ENCODE peak calls at places on chromosomes 5 and 9, in nine cellular contexts. One of them, this sample, is unnamed. For H3K9me3, the result is how much of the 10 kb centered on the place peaks cover.

GRCh38 chr5:117161718-117162386 is 587.2 kb upstream of the SEMA6A start:
- DNase-seq in body of pancreas: no peak
- DNase-seq in tibial artery: no peak
- DNase-seq in pancreas: no peak
- DNase-seq in mucosa of descending colon: no peak
- DNase-seq in tibial nerve: no peak
- DNase-seq in ovary: no peak
- DNase-seq in AG04450: no peak
- DNase-seq in spleen: no peak
- DNase-seq in this sample: no peak

GRCh38 chr5:136129445-136129844 is 3.2 kb upstream of the SMAD5 start:
- DNase-seq in body of pancreas: no peak
- DNase-seq in tibial artery: no peak
- DNase-seq in pancreas: no peak
- DNase-seq in mucosa of descending colon: no peak
- DNase-seq in tibial nerve: no peak
- DNase-seq in ovary: no peak
- DNase-seq in AG04450: no peak
- DNase-seq in spleen: no peak
- DNase-seq in this sample: no peak

GRCh38 chr5:139668064-139668880 is 20.1 kb downstream of the CXXC5 start:
- DNase-seq in body of pancreas: no peak
- DNase-seq in tibial artery: no peak
- DNase-seq in pancreas: peak
- DNase-seq in mucosa of descending colon: no peak
- DNase-seq in tibial nerve: no peak
- DNase-seq in ovary: no peak
- DNase-seq in AG04450: no peak
- DNase-seq in spleen: peak
- DNase-seq in this sample: peak

GRCh38 chr5:8884029-8884428 is 661.8 kb downstream of the SEMA5A start:
- DNase-seq in body of pancreas: no peak
- DNase-seq in tibial artery: no peak
- DNase-seq in pancreas: no peak
- DNase-seq in mucosa of descending colon: no peak
- DNase-seq in tibial nerve: no peak
- DNase-seq in ovary: no peak
- DNase-seq in AG04450: no peak
- DNase-seq in spleen: no peak
- DNase-seq in this sample: no peak

GRCh38 chr5:166430491-166431319 is 1860.7 kb upstream of the WWC1 start:
- DNase-seq in body of pancreas: no peak
- DNase-seq in tibial artery: no peak
- DNase-seq in pancreas: no peak
- DNase-seq in mucosa of descending colon: no peak
- DNase-seq in tibial nerve: no peak
- DNase-seq in ovary: no peak
- DNase-seq in AG04450: no peak
- DNase-seq in spleen: no peak
- DNase-seq in this sample: no peak

GRCh38 chr5:141686648-141687416 is 4.8 kb upstream of the ARAP3 start:
- DNase-seq in body of pancreas: no peak
- DNase-seq in tibial artery: no peak
- DNase-seq in pancreas: no peak
- DNase-seq in mucosa of descending colon: no peak
- DNase-seq in tibial nerve: no peak
- DNase-seq in ovary: no peak
- DNase-seq in AG04450: no peak
- DNase-seq in spleen: peak
- DNase-seq in this sample: no peak

GRCh38 chr9:92664394-92665152 is 5.4 kb downstream of the IPPK start:
- DNase-seq in body of pancreas: no peak
- DNase-seq in tibial artery: no peak
- DNase-seq in pancreas: no peak
- DNase-seq in mucosa of descending colon: no peak
- DNase-seq in tibial nerve: no peak
- DNase-seq in ovary: no peak
- DNase-seq in AG04450: no peak
- DNase-seq in spleen: peak
- DNase-seq in this sample: no peak

GRCh38 chr9:127176631-127177030 is 54.2 kb upstream of the ANGPTL2 start:
- DNase-seq in body of pancreas: no peak
- DNase-seq in tibial artery: no peak
- DNase-seq in pancreas: no peak
- DNase-seq in mucosa of descending colon: no peak
- DNase-seq in tibial nerve: no peak
- DNase-seq in ovary: peak
- DNase-seq in AG04450: no peak
- DNase-seq in spleen: no peak
- DNase-seq in this sample: no peak

GRCh38 chr9:128005938-128006337 is 25.1 kb upstream of the EEIG1 start:
- DNase-seq in body of pancreas: no peak
- DNase-seq in tibial artery: no peak
- DNase-seq in pancreas: no peak
- DNase-seq in mucosa of descending colon: no peak
- DNase-seq in tibial nerve: no peak
- DNase-seq in ovary: peak
- DNase-seq in AG04450: no peak
- DNase-seq in spleen: peak
- DNase-seq in this sample: peak

GRCh38 chr5:431001-431710 is 11.8 kb upstream of the EXOC3 start:
- DNase-seq in body of pancreas: no peak
- DNase-seq in tibial artery: no peak
- DNase-seq in pancreas: peak
- DNase-seq in mucosa of descending colon: peak
- DNase-seq in tibial nerve: no peak
- DNase-seq in ovary: no peak
- DNase-seq in AG04450: no peak
- DNase-seq in spleen: peak
- DNase-seq in this sample: peak

GRCh38 chr9:88829276-88829675 is 162.0 kb upstream of the S1PR3 start:
- DNase-seq in body of pancreas: no peak
- DNase-seq in tibial artery: no peak
- DNase-seq in pancreas: no peak
- DNase-seq in mucosa of descending colon: no peak
- DNase-seq in tibial nerve: no peak
- DNase-seq in ovary: no peak
- DNase-seq in AG04450: no peak
- DNase-seq in spleen: no peak
- DNase-seq in this sample: no peak

GRCh38 chr5:158970569-158971014 is 129.1 kb downstream of the EBF1 start:
- DNase-seq in body of pancreas: no peak
- DNase-seq in tibial artery: no peak
- DNase-seq in pancreas: no peak
- DNase-seq in mucosa of descending colon: no peak
- DNase-seq in tibial nerve: no peak
- DNase-seq in ovary: no peak
- DNase-seq in AG04450: no peak
- DNase-seq in spleen: no peak
- DNase-seq in this sample: no peak

GRCh38 chr5:56278267-56278826 is 45.2 kb upstream of the ANKRD55 start:
- DNase-seq in body of pancreas: no peak
- DNase-seq in tibial artery: no peak
- DNase-seq in pancreas: no peak
- DNase-seq in mucosa of descending colon: no peak
- DNase-seq in tibial nerve: no peak
- DNase-seq in ovary: peak
- DNase-seq in AG04450: peak
- DNase-seq in spleen: no peak
- DNase-seq in this sample: no peak

GRCh38 chr5:74275204-74275992 is 365.1 kb downstream of the ENC1 start:
- DNase-seq in body of pancreas: no peak
- DNase-seq in tibial artery: no peak
- DNase-seq in pancreas: no peak
- DNase-seq in mucosa of descending colon: no peak
- DNase-seq in tibial nerve: no peak
- DNase-seq in ovary: no peak
- DNase-seq in AG04450: no peak
- DNase-seq in spleen: no peak
- DNase-seq in this sample: no peak

GRCh38 chr9:91421022-91421765 is 2.4 kb downstream of the NFIL3 start:
- DNase-seq in body of pancreas: peak
- DNase-seq in tibial artery: no peak
- DNase-seq in pancreas: peak
- DNase-seq in mucosa of descending colon: peak
- DNase-seq in tibial nerve: no peak
- DNase-seq in ovary: peak
- DNase-seq in AG04450: no peak
- DNase-seq in spleen: peak
- DNase-seq in this sample: peak
- TF ChIP-seq CTCF in body of pancreas: no peak
- TF ChIP-seq CTCF in tibial artery: peak
- TF ChIP-seq CTCF in pancreas: no peak
- TF ChIP-seq CTCF in mucosa of descending colon: no peak
- TF ChIP-seq CTCF in tibial nerve: peak
- TF ChIP-seq CTCF in ovary: peak
- TF ChIP-seq CTCF in AG04450: peak
- TF ChIP-seq CTCF in spleen: no peak
- TF ChIP-seq CTCF in this sample: no peak

GRCh38 chr5:14752497-14753071 is 88.1 kb downstream of the OTULIN start:
- DNase-seq in body of pancreas: no peak
- DNase-seq in tibial artery: no peak
- DNase-seq in pancreas: no peak
- DNase-seq in mucosa of descending colon: no peak
- DNase-seq in tibial nerve: no peak
- DNase-seq in ovary: no peak
- DNase-seq in AG04450: no peak
- DNase-seq in spleen: no peak
- DNase-seq in this sample: no peak
- H3K9me3 ChIP-seq in body of pancreas: under half
- H3K9me3 ChIP-seq in tibial artery: under half
- H3K9me3 ChIP-seq in pancreas: under half
- H3K9me3 ChIP-seq in mucosa of descending colon: under half
- H3K9me3 ChIP-seq in tibial nerve: under half
- H3K9me3 ChIP-seq in ovary: under half
- H3K9me3 ChIP-seq in AG04450: under half
- H3K9me3 ChIP-seq in spleen: under half
- H3K9me3 ChIP-seq in this sample: under half

GRCh38 chr9:121682926-121683485 is 31.6 kb downstream of the DAB2IP start:
- DNase-seq in body of pancreas: no peak
- DNase-seq in tibial artery: no peak
- DNase-seq in pancreas: no peak
- DNase-seq in mucosa of descending colon: no peak
- DNase-seq in tibial nerve: no peak
- DNase-seq in ovary: no peak
- DNase-seq in AG04450: no peak
- DNase-seq in spleen: peak
- DNase-seq in this sample: peak

GRCh38 chr9:121685146-121685794 is 33.8 kb downstream of the DAB2IP start:
- DNase-seq in body of pancreas: no peak
- DNase-seq in tibial artery: no peak
- DNase-seq in pancreas: no peak
- DNase-seq in mucosa of descending colon: no peak
- DNase-seq in tibial nerve: no peak
- DNase-seq in ovary: no peak
- DNase-seq in AG04450: no peak
- DNase-seq in spleen: peak
- DNase-seq in this sample: peak

GRCh38 chr9:121684381-121685145 is 33.1 kb downstream of the DAB2IP start:
- DNase-seq in body of pancreas: peak
- DNase-seq in tibial artery: peak
- DNase-seq in pancreas: peak
- DNase-seq in mucosa of descending colon: peak
- DNase-seq in tibial nerve: no peak
- DNase-seq in ovary: no peak
- DNase-seq in AG04450: no peak
- DNase-seq in spleen: peak
- DNase-seq in this sample: peak

GRCh38 chr9:121682201-121682600 is 30.8 kb downstream of the DAB2IP start:
- DNase-seq in body of pancreas: no peak
- DNase-seq in tibial artery: no peak
- DNase-seq in pancreas: no peak
- DNase-seq in mucosa of descending colon: no peak
- DNase-seq in tibial nerve: no peak
- DNase-seq in ovary: no peak
- DNase-seq in AG04450: no peak
- DNase-seq in spleen: peak
- DNase-seq in this sample: no peak

DNA sequence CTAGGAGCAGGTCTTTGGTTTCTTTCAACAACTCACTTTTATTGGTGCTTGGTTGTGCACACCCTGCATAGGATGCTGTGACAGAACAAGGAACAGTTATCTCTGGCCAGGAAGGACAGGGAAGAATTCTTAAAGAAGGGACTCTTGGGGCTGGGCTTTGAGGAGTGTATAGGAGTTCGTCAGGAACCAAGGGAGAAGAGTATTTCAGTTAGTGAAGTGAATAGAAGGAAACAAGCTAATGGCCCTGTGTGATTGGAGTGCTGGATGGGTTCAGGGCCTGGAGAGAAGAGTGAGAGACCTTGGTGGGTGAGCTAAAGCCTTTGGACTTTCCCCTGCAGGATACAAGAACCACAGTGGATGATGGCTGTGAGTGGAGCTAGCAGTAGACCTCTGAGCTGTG is 32.2 kb downstream of the DAB2IP start:
- DNase-seq in body of pancreas: no peak
- DNase-seq in tibial artery: no peak
- DNase-seq in pancreas: no peak
- DNase-seq in mucosa of descending colon: no peak
- DNase-seq in tibial nerve: no peak
- DNase-seq in ovary: no peak
- DNase-seq in AG04450: no peak
- DNase-seq in spleen: no peak
- DNase-seq in this sample: no peak
- TF ChIP-seq CTCF in body of pancreas: no peak
- TF ChIP-seq CTCF in tibial artery: no peak
- TF ChIP-seq CTCF in pancreas: no peak
- TF ChIP-seq CTCF in mucosa of descending colon: no peak
- TF ChIP-seq CTCF in tibial nerve: no peak
- TF ChIP-seq CTCF in ovary: no peak
- TF ChIP-seq CTCF in AG04450: no peak
- TF ChIP-seq CTCF in spleen: no peak
- TF ChIP-seq CTCF in this sample: no peak

DNA sequence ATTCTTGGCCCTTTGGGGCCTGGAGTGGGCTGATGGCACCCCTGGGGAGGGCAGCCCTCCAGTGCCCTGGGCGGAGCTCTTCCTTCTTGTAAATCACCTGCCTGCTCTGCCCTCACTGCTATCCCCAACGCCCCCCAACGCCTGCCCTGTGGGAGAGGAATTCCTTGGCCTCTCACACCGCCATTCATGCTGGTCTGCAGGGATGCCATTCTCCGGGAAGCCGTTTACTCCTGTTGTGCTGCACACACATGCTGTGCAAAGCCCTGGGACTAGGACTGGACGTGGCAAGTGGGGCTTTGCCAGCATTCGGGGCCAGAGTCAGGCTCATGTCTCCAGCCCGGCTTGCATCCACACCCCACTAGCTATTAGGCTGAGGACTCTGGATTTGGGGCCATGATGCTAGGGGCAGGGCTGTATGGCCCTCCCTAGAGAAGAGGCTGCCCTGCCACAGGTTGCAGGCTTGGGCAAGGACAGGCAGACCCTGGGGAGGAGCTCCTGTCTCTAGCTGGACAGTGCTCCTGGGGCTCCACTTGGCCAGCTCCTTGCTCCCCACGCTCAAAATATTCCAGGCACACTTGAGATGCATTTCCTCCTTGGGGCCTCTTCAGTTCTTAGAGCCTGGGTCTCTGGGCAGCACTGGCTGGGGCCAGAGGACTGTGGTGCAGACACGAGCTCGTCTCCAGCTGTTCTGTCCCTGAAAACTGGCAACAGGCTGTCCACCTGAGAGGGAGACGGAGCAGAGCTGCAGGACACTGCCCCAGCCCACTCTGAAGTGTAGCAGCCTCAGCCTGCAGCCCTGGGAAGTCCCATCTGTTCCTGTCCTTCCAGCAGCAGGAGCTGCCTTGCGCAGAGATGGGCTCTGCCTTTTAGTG is 226.9 kb downstream of the CACNA1B start:
- DNase-seq in body of pancreas: no peak
- DNase-seq in tibial artery: no peak
- DNase-seq in pancreas: no peak
- DNase-seq in mucosa of descending colon: no peak
- DNase-seq in tibial nerve: no peak
- DNase-seq in ovary: no peak
- DNase-seq in AG04450: no peak
- DNase-seq in spleen: peak
- DNase-seq in this sample: no peak
- H3K9me3 ChIP-seq in body of pancreas: under half
- H3K9me3 ChIP-seq in tibial artery: under half
- H3K9me3 ChIP-seq in pancreas: under half
- H3K9me3 ChIP-seq in mucosa of descending colon: under half
- H3K9me3 ChIP-seq in tibial nerve: under half
- H3K9me3 ChIP-seq in ovary: under half
- H3K9me3 ChIP-seq in AG04450: half or more
- H3K9me3 ChIP-seq in spleen: under half
- H3K9me3 ChIP-seq in this sample: under half